ENCODE peak calls at places on chromosome 3, in six cellular contexts. P, W, I, M, H and J are unnamed samples.

GRCh38 chr3:30707825-30708224 is 101.4 kb downstream of the TGFBR2 start:
- DNase-seq in I (no peak), W (no peak), H (no peak), M (no peak), P (no peak), J (no peak)

GRCh38 chr3:64604313-64604712 is 83.5 kb downstream of the ADAMTS9 start:
- DNase-seq in M (no peak), W (no peak), I (no peak), P (no peak), H (no peak), J (no peak)

GRCh38 chr3:166986000-166986399 is 394.1 kb downstream of the ZBBX start:
- DNase-seq in W (no peak), I (no peak), P (no peak), H (no peak), M (no peak), J (no peak)

GRCh38 chr3:154969366-154969765 is 110.8 kb upstream of the MME start:
- DNase-seq in H (no peak), I (no peak), W (no peak), P (no peak), M (no peak), J (no peak)

GRCh38 chr3:166425900-166426611 is 588.8 kb upstream of the BCHE start:
- DNase-seq in M (no peak), I (no peak), P (no peak), H (no peak), W (no peak), J (no peak)

GRCh38 chr3:197456271-197457091 is 99.3 kb downstream of the BDH1 start:
- DNase-seq in H (peak), W (peak), M (peak), P (peak), I (peak), J (peak)

GRCh38 chr3:126127452-126127851 is 43.5 kb upstream of the SLC41A3 start:
- DNase-seq in P (no peak), I (no peak), W (no peak), M (no peak), H (peak), J (peak)

GRCh38 chr3:31197941-31198340 is 303.5 kb upstream of the GADL1 start:
- DNase-seq in M (no peak), P (no peak), H (no peak), W (no peak), I (no peak), J (no peak)

GRCh38 chr3:179272385-179272784 is 21.5 kb upstream of the KCNMB3 start:
- DNase-seq in I (no peak), W (peak), H (no peak), M (no peak), P (no peak), J (no peak)

GRCh38 chr3:82100378-82100777 is 338.9 kb upstream of the GBE1 start:
- DNase-seq in H (no peak), M (no peak), P (no peak), W (no peak), I (no peak), J (no peak)

GRCh38 chr3:108488631-108489030 is 21.8 kb downstream of the MYH15 start:
- DNase-seq in W (no peak), H (no peak), M (no peak), P (peak), I (no peak), J (no peak)

GRCh38 chr3:177875786-177876476 is 660.3 kb upstream of the KCNMB2 start:
- DNase-seq in I (no peak), H (no peak), W (no peak), P (no peak), M (no peak), J (no peak)